ENCODE peak calls at places on chromosomes 11 and 22, in five cellular contexts. N is dorsolateral prefrontal cortex; Y is glutamatergic neuron; F is stimulated activated CD4-positive, alpha-beta T cell treated with anti-CD3 and anti-CD28 coated beads, TNF-alpha, amount 100 ng/mL, for 48 hours; X is CD4-positive, alpha-beta T cell. P is an unnamed sample.

GRCh38 chr11:66478823-66479740 is 1.2 kb upstream of the DPP3 start:
- DNase-seq in X (no peak), F (no peak), Y (no peak), N (no peak), P (peak; percentile 71)

GRCh38 chr11:10295056-10295901 is 1.3 kb upstream of the SBF2 start:
- DNase-seq in Y (no peak), N (no peak), X (no peak), F (no peak), P (no peak)

GRCh38 chr11:111303476-111303875 is 5.1 kb downstream of the POU2AF3 start:
- DNase-seq in Y (no peak), N (no peak), F (no peak), X (no peak), P (peak; percentile 18)

GRCh38 chr11:34960277-34960676 is 43.9 kb downstream of the PDHX start:
- DNase-seq in N (no peak), F (no peak), X (no peak), Y (no peak), P (no peak)

GRCh38 chr22:33062402-33062801 is 4.2 kb upstream of the SYN3 start:
- DNase-seq in Y (no peak), X (no peak), N (no peak), F (no peak), P (no peak)

GRCh38 chr11:2203440-2204259 is 32.0 kb upstream of the TH start:
- DNase-seq in N (peak; percentile 1), X (no peak), Y (no peak), F (no peak), P (no peak)

GRCh38 chr11:86681039-86681745 is 8.8 kb upstream of the ME3 start:
- DNase-seq in Y (no peak), N (no peak), X (no peak), F (no peak), P (no peak)

GRCh38 chr11:62132188-62132587 is 8.4 kb downstream of the INCENP start:
- DNase-seq in N (no peak), X (no peak), Y (no peak), F (no peak), P (no peak)

GRCh38 chr11:31555938-31556337 is 46.4 kb downstream of the ELP4 start:
- DNase-seq in Y (no peak), X (no peak), N (no peak), F (no peak), P (no peak)

GRCh38 chr11:106990322-106990721 is 28.0 kb downstream of the GUCY1A2 start:
- DNase-seq in N (peak; percentile 49), Y (peak; percentile 82), X (no peak), F (no peak), P (no peak)

GRCh38 chr22:20456064-20456721 is 18.6 kb upstream of the SCARF2 start:
- DNase-seq in N (peak; percentile 67), X (peak; percentile 68), F (peak; percentile 74), Y (peak; percentile 85), P (peak; percentile 85)

GRCh38 chr22:16949561-16949960 is 58.5 kb downstream of the GAB4 start:
- DNase-seq in F (no peak), Y (no peak), N (no peak), X (no peak), P (no peak)

GRCh38 chr11:128633384-128633965 is 46.1 kb upstream of the ETS1 start:
- DNase-seq in N (no peak), X (no peak), F (no peak), Y (no peak), P (no peak)

GRCh38 chr22:44701824-44702478 is at the start of gene PRR5:
- DNase-seq in X (peak; percentile 71), Y (peak; percentile 73), F (peak; percentile 53), N (peak; percentile 48), P (peak; percentile 78)

GRCh38 chr11:132685174-132685611 is 847.1 kb downstream of the OPCML start:
- DNase-seq in Y (no peak), X (no peak), N (no peak), F (no peak), P (no peak)

GRCh38 chr11:108069947-108070346 is 51.4 kb upstream of the ACAT1 start:
- DNase-seq in Y (no peak), X (no peak), F (no peak), N (no peak), P (no peak)

GRCh38 chr11:59845399-59845798 is at the start of gene CBLIF:
- DNase-seq in Y (no peak), F (no peak), X (no peak), N (no peak), P (no peak)

GRCh38 chr11:102070766-102071165 is 23.5 kb downstream of the CFAP300 start:
- DNase-seq in F (no peak), X (no peak), N (no peak), Y (no peak), P (no peak)

GRCh38 chr11:55357560-55358184 is 10.1 kb upstream of the OR4A15 start:
- DNase-seq in F (no peak), X (no peak), Y (no peak), N (no peak), P (peak; percentile 11)

GRCh38 chr22:28594784-28595324 is 84.8 kb downstream of the TTC28 start:
- DNase-seq in N (no peak), X (no peak), F (no peak), Y (no peak), P (peak; percentile 62)

GRCh38 chr22:31692186-31692886 is 30.3 kb upstream of the PISD start:
- DNase-seq in X (no peak), Y (no peak), N (no peak), F (no peak), P (no peak)

GRCh38 chr22:47556473-47556872 is 794.0 kb downstream of the TBC1D22A start:
- DNase-seq in Y (no peak), N (no peak), X (no peak), F (no peak), P (no peak)

GRCh38 chr11:69093106-69093505 is 44.4 kb downstream of the TPCN2 start:
- DNase-seq in F (no peak), N (no peak), Y (no peak), X (no peak), P (no peak)

GRCh38 chr22:17791196-17791595 is 16.9 kb upstream of the BID start:
- DNase-seq in X (no peak), F (no peak), N (no peak), Y (no peak), P (no peak)

GRCh38 chr11:130601141-130601540 is 152.7 kb downstream of the ADAMTS15 start:
- DNase-seq in F (no peak), Y (no peak), N (peak; percentile 15), X (no peak), P (no peak)